ENCODE peak calls at places on chromosomes 3 and 15, in ten cellular contexts. K is CD4-positive, CD25-positive, alpha-beta regulatory T cell; Z is left lung; T is fibroblast of lung; O is brain microvascular endothelial cell; F is H1; C is uterus; Y is CD4-positive, alpha-beta memory T cell; E is colonic mucosa; V is transverse colon. H is an unnamed sample.

GRCh38 chr15:59294961-59295741 is 77.5 kb downstream of the MYO1E start:
- DNase-seq in K (no peak), Z (no peak), T (peak; percentile 98), O (peak; percentile 88), F (no peak), C (peak; percentile 23), Y (no peak), E (peak; percentile 45), V (no peak), H (no peak)

GRCh38 chr3:52277071-52277964 is 1.1 kb downstream of the WDR82 start:
- DNase-seq in K (peak; percentile 47), Z (peak; percentile 90), T (peak; percentile 61), O (peak; percentile 43), F (peak; percentile 61), C (peak; percentile 67), Y (peak; percentile 69), E (peak; percentile 81), V (peak; percentile 84), H (peak; percentile 55)

GRCh38 chr3:30557904-30558303 is 48.5 kb upstream of the TGFBR2 start:
- DNase-seq in K (no peak), Z (no peak), T (no peak), O (no peak), F (no peak), C (no peak), Y (no peak), E (no peak), V (no peak), H (no peak)

GRCh38 chr3:63492464-63492863 is 160.0 kb upstream of the SNTN start:
- DNase-seq in K (no peak), Z (no peak), T (no peak), O (no peak), F (no peak), C (no peak), Y (no peak), E (no peak), V (no peak), H (no peak)

GRCh38 chr3:8486945-8487344 is 14.7 kb upstream of the LMCD1 start:
- DNase-seq in K (no peak), Z (no peak), T (peak; percentile 42), O (no peak), F (no peak), C (no peak), Y (no peak), E (no peak), V (no peak), H (no peak)

GRCh38 chr15:98764296-98764695 is 116.0 kb downstream of the IGF1R start:
- DNase-seq in K (no peak), Z (no peak), T (no peak), O (no peak), F (no peak), C (no peak), Y (no peak), E (no peak), V (no peak), H (no peak)

GRCh38 chr3:65562444-65562843 is 476.3 kb downstream of the MAGI1 start:
- DNase-seq in K (no peak), Z (no peak), T (no peak), O (no peak), F (no peak), C (no peak), Y (no peak), E (no peak), V (no peak), H (no peak)

GRCh38 chr15:52281085-52282035 is 14.2 kb downstream of the MYO5C start:
- DNase-seq in K (no peak), Z (no peak), T (no peak), O (no peak), F (no peak), C (no peak), Y (no peak), E (no peak), V (no peak), H (no peak)

GRCh38 chr3:136840252-136840651 is 21.3 kb downstream of the SLC35G2 start:
- DNase-seq in K (no peak), Z (no peak), T (peak; percentile 16), O (no peak), F (no peak), C (no peak), Y (no peak), E (no peak), V (no peak), H (no peak)

GRCh38 chr15:33608714-33609113 is 297.9 kb downstream of the RYR3 start:
- DNase-seq in K (no peak), Z (no peak), T (no peak), O (peak; percentile 15), F (no peak), C (no peak), Y (no peak), E (no peak), V (no peak), H (peak; percentile 9)

GRCh38 chr3:133472242-133472641 is 72.4 kb downstream of the BFSP2 start:
- DNase-seq in K (no peak), Z (peak; percentile 86), T (peak; percentile 30), O (no peak), F (peak; percentile 62), C (no peak), Y (no peak), E (peak; percentile 56), V (peak; percentile 54), H (no peak)

GRCh38 chr3:37032961-37033360 is 39.6 kb downstream of the MLH1 start:
- DNase-seq in K (no peak), Z (no peak), T (no peak), O (no peak), F (no peak), C (peak; percentile 56), Y (no peak), E (no peak), V (no peak), H (no peak)

GRCh38 chr15:62847900-62848489 is 194.6 kb upstream of the TPM1 start:
- DNase-seq in K (peak; percentile 3), Z (no peak), T (peak; percentile 50), O (peak; percentile 57), F (peak; percentile 87), C (peak; percentile 76), Y (peak; percentile 14), E (peak; percentile 84), V (peak; percentile 83), H (peak; percentile 50)

GRCh38 chr3:160611141-160611540 is 45.8 kb upstream of the KPNA4 start:
- DNase-seq in K (no peak), Z (no peak), T (no peak), O (no peak), F (no peak), C (no peak), Y (no peak), E (no peak), V (no peak), H (no peak)

GRCh38 chr3:160601288-160601687 is 35.9 kb upstream of the KPNA4 start:
- DNase-seq in K (no peak), Z (no peak), T (peak; percentile 10), O (no peak), F (no peak), C (no peak), Y (no peak), E (no peak), V (no peak), H (no peak)

GRCh38 chr3:160602259-160602658 is 36.9 kb upstream of the KPNA4 start:
- DNase-seq in K (no peak), Z (no peak), T (no peak), O (no peak), F (no peak), C (no peak), Y (no peak), E (no peak), V (no peak), H (no peak)

DNA sequence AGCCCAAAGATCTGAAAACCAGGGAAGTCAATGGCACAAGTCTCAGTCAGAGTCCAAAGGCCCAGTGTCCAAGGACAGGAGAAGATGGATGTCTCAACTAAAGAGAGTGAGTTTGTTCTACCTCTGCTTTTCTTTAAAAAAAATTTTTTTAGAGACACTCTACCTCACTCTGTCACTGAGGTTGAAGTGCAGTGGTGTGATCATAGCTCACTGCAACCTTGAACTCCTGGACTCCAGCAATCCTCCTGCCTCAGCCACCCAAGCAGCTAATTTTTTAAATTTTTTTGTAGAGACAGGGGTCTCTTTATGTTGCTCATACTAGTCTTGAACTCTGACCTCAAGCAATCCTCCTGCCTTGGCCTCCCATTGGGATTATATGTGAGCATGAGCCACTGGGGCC is 39.9 kb upstream of the KPNA4 start:
- DNase-seq in K (no peak), Z (no peak), T (no peak), O (no peak), F (no peak), C (no peak), Y (no peak), E (no peak), V (no peak), H (no peak)
- H3K4me3 ChIP-seq in K (no peak overlapping the region), Z (no peak overlapping the region), T (no peak overlapping the region), O (no peak overlapping the region), F (no peak overlapping the region), C (no peak overlapping the region), Y (no peak overlapping the region), E (no peak overlapping the region), V (no peak overlapping the region), H (no peak overlapping the region)

DNA sequence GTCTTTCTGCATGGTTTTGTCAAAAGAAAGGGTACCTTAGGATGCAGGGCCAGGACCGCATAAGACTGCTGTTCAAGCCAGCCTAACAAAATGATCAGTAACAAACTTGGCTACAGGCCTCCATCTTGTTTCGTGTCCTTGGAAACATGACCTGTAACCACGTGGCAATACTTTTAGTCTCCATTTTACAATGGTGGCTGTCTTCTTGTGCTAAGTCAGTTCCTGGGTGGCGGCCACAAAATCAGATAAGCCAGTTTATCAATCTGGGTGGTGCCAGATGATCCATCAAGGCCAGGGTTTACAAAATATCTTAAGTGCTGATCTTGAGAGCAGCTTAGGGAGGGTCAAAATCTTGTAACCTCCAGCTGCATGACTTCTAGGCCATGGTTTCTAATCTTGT is 57.1 kb upstream of the GK5 start:
- DNase-seq in K (no peak), Z (no peak), T (no peak), O (no peak), F (no peak), C (no peak), Y (peak; percentile 11), E (no peak), V (no peak), H (no peak)
- H3K36me3 ChIP-seq in K (no peaks in the 10 kb centered on the region), Z (no peaks in the 10 kb centered on the region), T (no peaks in the 10 kb centered on the region), O (no peaks in the 10 kb centered on the region), F (no peaks in the 10 kb centered on the region), C (no peaks in the 10 kb centered on the region), Y (no peaks in the 10 kb centered on the region), E (no peaks in the 10 kb centered on the region), V (no peaks in the 10 kb centered on the region), H (no peaks in the 10 kb centered on the region)

GRCh38 chr3:188584958-188585689 is 431.2 kb downstream of the LPP start:
- DNase-seq in K (no peak), Z (no peak), T (peak; percentile 32), O (no peak), F (no peak), C (no peak), Y (no peak), E (no peak), V (no peak), H (no peak)
- H3K4me3 ChIP-seq in K (no peak overlapping the region), Z (no peak overlapping the region), T (no peak overlapping the region), O (no peak overlapping the region), F (no peak overlapping the region), C (no peak overlapping the region), Y (no peak overlapping the region), E (no peak overlapping the region), V (no peak overlapping the region), H (no peak overlapping the region)

DNA sequence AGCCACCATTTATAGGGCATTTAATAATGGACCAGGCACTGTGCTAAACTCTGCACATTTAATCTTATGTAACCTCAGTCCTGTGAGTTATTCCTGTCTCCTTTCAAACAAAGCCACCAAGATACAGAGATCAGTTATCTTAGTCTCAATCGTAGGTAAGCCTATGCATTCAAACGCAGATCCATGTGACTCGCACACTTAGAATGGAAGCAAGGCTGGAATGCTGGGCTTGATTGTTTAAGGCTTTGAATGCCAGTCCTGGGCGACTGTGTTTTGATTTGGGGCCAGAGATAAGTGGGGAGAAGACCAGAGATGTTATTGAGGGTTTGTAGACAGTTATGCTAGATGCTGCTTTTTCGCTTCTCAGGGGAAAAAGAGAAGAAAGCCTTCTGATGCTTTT is 22.2 kb downstream of the MED12L start:
- DNase-seq in K (no peak), Z (no peak), T (peak; percentile 34), O (no peak), F (no peak), C (no peak), Y (no peak), E (no peak), V (no peak), H (peak; percentile 54)
- H3K36me3 ChIP-seq in K (no peaks in the 10 kb centered on the region), Z (no peaks in the 10 kb centered on the region), T (no peaks in the 10 kb centered on the region), O (no peaks in the 10 kb centered on the region), F (no peaks in the 10 kb centered on the region), C (no peaks in the 10 kb centered on the region), Y (no peaks in the 10 kb centered on the region), E (no peaks in the 10 kb centered on the region), V (no peaks in the 10 kb centered on the region), H (no peaks in the 10 kb centered on the region)